ENCODE peak calls at places on chromosome 20, in four cellular contexts. J, Q, K and Z are unnamed samples.

GRCh38 chr20:50303573-50304500 is 113.2 kb downstream of the CEBPB start:
- DNase-seq in J (peak), Q (no peak), K (no peak), Z (no peak)

GRCh38 chr20:17969276-17969883 is 562 bp downstream of the MGME1 start:
- DNase-seq in J (no peak), Q (no peak), K (no peak), Z (peak)

GRCh38 chr20:10263385-10264165 is 44.9 kb downstream of the SNAP25 start:
- DNase-seq in J (no peak), Q (no peak), K (no peak), Z (no peak)

GRCh38 chr20:21289651-21290050 is 13.5 kb upstream of the XRN2 start:
- DNase-seq in J (peak), Q (no peak), K (no peak), Z (no peak)

GRCh38 chr20:14775778-14776177 is 438.4 kb upstream of the FLRT3 start:
- DNase-seq in J (peak), Q (no peak), K (no peak), Z (no peak)

GRCh38 chr20:24382330-24382729 is 87.1 kb upstream of the SYNDIG1 start:
- DNase-seq in J (peak), Q (no peak), K (no peak), Z (no peak)

GRCh38 chr20:37411408-37412306 is 65.7 kb downstream of the SRC start:
- DNase-seq in J (no peak), Q (no peak), K (no peak), Z (no peak)

GRCh38 chr20:10868299-10868698 is 194.5 kb upstream of the JAG1 start:
- DNase-seq in J (no peak), Q (no peak), K (no peak), Z (no peak)

GRCh38 chr20:1182136-1182535 is 2.6 kb downstream of the TMEM74B start:
- DNase-seq in J (no peak), Q (no peak), K (no peak), Z (no peak)

GRCh38 chr20:21693322-21693721 is 12.1 kb upstream of the PAX1 start:
- DNase-seq in J (no peak), Q (no peak), K (peak), Z (peak)

GRCh38 chr20:44609511-44610312 is 27.3 kb downstream of the PKIG start:
- DNase-seq in J (peak), Q (peak), K (peak), Z (peak)

GRCh38 chr20:61044499-61044898 is 207.6 kb upstream of the CDH4 start:
- DNase-seq in J (no peak), Q (no peak), K (peak), Z (peak)

GRCh38 chr20:62814060-62814708 is 2.7 kb upstream of the COL9A3 start:
- DNase-seq in J (no peak), Q (no peak), K (no peak), Z (no peak)

GRCh38 chr20:44413575-44414345 is 58.3 kb downstream of the HNF4A start:
- DNase-seq in J (no peak), Q (no peak), K (no peak), Z (no peak)

GRCh38 chr20:13455713-13456112 is 183.0 kb downstream of the TASP1 start:
- DNase-seq in J (peak), Q (no peak), K (no peak), Z (no peak)

GRCh38 chr20:61731363-61732181 is 334.1 kb downstream of the TAF4 start:
- DNase-seq in J (no peak), Q (no peak), K (no peak), Z (peak)

GRCh38 chr20:18879262-18879661 is 65.7 kb downstream of the SCP2D1 start:
- DNase-seq in J (no peak), Q (no peak), K (no peak), Z (no peak)

GRCh38 chr20:50519036-50519780 is 9.0 kb downstream of the PTPN1 start:
- DNase-seq in J (no peak), Q (no peak), K (no peak), Z (no peak)

GRCh38 chr20:39429716-39430115 is 467.6 kb downstream of the DHX35 start:
- DNase-seq in J (no peak), Q (no peak), K (no peak), Z (peak)

GRCh38 chr20:4147319-4147718 is 132.0 kb upstream of the RNF24 start:
- DNase-seq in J (no peak), Q (no peak), K (no peak), Z (no peak)

GRCh38 chr20:53157443-53158408 is 185.6 kb downstream of the TSHZ2 start:
- DNase-seq in J (peak), Q (peak), K (peak), Z (peak)

GRCh38 chr20:4864292-4864691 is 137.0 kb downstream of the SLC23A2 start:
- DNase-seq in J (no peak), Q (no peak), K (no peak), Z (no peak)